ENCODE peak calls at places on chromosomes 2 and 18, in four cellular contexts. N, Q, E and K are unnamed samples.

GRCh38 chr18:4987452-4988405 is 209.3 kb downstream of the AKAIN1 start:
- DNase-seq in N (no peak), E (no peak), Q (no peak), K (no peak)

GRCh38 chr18:41113885-41114482 is 841.0 kb upstream of the PIK3C3 start:
- DNase-seq in E (no peak), Q (no peak), N (no peak), K (no peak)

GRCh38 chr2:1837458-1837857 is 93.1 kb upstream of the PXDN start:
- DNase-seq in E (no peak), N (no peak), Q (no peak), K (no peak)

GRCh38 chr18:10526211-10526949 is 553 bp downstream of the NAPG start:
- DNase-seq in N (no peak), Q (peak), E (peak), K (no peak)

GRCh38 chr2:79717364-79718007 is 204.6 kb downstream of the CTNNA2 start:
- DNase-seq in E (no peak), N (no peak), Q (no peak), K (no peak)

GRCh38 chr2:74493546-74493945 is 5.9 kb downstream of the LBX2 start:
- DNase-seq in E (no peak), Q (no peak), N (no peak), K (no peak)

GRCh38 chr2:239555566-239555895 is 154.7 kb upstream of the HDAC4 start:
- DNase-seq in E (no peak), Q (no peak), N (no peak), K (no peak)

GRCh38 chr2:138403431-138403927 is 98.1 kb upstream of the SPOPL start:
- DNase-seq in Q (no peak), N (no peak), E (no peak), K (no peak)

GRCh38 chr18:72652990-72653593 is 109.0 kb upstream of the CBLN2 start:
- DNase-seq in E (peak), N (no peak), Q (peak), K (peak)

GRCh38 chr2:8229546-8229986 is 452.3 kb upstream of the ID2 start:
- DNase-seq in N (peak), Q (peak), E (peak), K (no peak)

GRCh38 chr2:44975571-44976450 is 33.4 kb downstream of the SIX2 start:
- DNase-seq in N (no peak), E (no peak), Q (no peak), K (no peak)

GRCh38 chr2:222313816-222314215 is 15.0 kb upstream of the PAX3 start:
- DNase-seq in E (peak), N (no peak), Q (no peak), K (no peak)

GRCh38 chr2:121608367-121608766 is 40.9 kb downstream of the CLASP1 start:
- DNase-seq in E (no peak), Q (no peak), N (no peak), K (no peak)

GRCh38 chr18:9861933-9862332 is 23.8 kb upstream of the TXNDC2 start:
- DNase-seq in Q (no peak), N (no peak), E (no peak), K (peak)

GRCh38 chr18:59502222-59502898 is 143.3 kb upstream of the LMAN1 start:
- DNase-seq in E (no peak), Q (no peak), N (peak), K (no peak)

GRCh38 chr2:127584047-127584446 is 48.6 kb downstream of the MYO7B start:
- DNase-seq in E (no peak), Q (no peak), N (peak), K (no peak)

GRCh38 chr18:73040247-73040646 is 172.5 kb upstream of the NETO1 start:
- DNase-seq in N (no peak), E (no peak), Q (no peak), K (no peak)

GRCh38 chr2:99925960-99926359 is 216.4 kb downstream of the AFF3 start:
- DNase-seq in Q (no peak), N (no peak), E (no peak), K (no peak)

GRCh38 chr2:184599875-184600227 is 1.5 kb downstream of the ZNF804A start:
- DNase-seq in N (no peak), E (no peak), Q (no peak), K (no peak)

GRCh38 chr2:202172439-202173191 is 65.8 kb downstream of the SUMO1 start:
- DNase-seq in Q (no peak), E (no peak), N (no peak), K (no peak)

GRCh38 chr2:90207454-90208058 is 1516.1 kb downstream of the RPIA start:
- DNase-seq in N (no peak), E (peak), Q (no peak), K (no peak)

GRCh38 chr18:33440384-33441043 is at the start of gene CCDC178:
- DNase-seq in E (peak), Q (peak), N (peak), K (no peak)

GRCh38 chr2:210961249-210961648 is 404.9 kb downstream of the CPS1 start:
- DNase-seq in N (no peak), E (no peak), Q (no peak), K (no peak)

GRCh38 chr2:4962419-4962818 is 729.8 kb upstream of the SOX11 start:
- DNase-seq in Q (no peak), E (no peak), N (no peak), K (no peak)

GRCh38 chr2:4963106-4963505 is 729.1 kb upstream of the SOX11 start:
- DNase-seq in N (no peak), E (no peak), Q (no peak), K (no peak)

DNA sequence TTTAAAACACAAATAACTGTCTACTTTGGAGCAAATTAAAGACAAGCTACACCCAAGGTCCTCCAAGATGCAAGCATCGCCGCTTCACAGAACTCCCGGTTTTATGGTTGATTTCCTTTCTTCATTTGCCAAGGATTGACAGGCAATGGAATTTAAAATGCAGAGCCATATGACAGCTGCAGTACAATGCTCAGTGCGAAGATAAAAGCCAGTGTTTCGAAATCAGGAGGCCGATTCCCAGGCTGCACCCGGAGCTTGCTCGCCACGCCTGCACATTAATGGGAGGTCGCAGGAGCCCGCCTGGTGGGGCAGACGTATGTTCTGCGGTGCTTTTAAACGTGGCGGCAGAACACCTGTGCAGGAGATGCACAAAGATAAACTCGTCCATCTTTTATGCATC is 727.6 kb upstream of the SOX11 start:
- DNase-seq in N (no peak), E (peak), Q (no peak), K (no peak)
- H3K4me3 ChIP-seq in N (no peak), E (no peak), Q (no peak), K (no peak)

DNA sequence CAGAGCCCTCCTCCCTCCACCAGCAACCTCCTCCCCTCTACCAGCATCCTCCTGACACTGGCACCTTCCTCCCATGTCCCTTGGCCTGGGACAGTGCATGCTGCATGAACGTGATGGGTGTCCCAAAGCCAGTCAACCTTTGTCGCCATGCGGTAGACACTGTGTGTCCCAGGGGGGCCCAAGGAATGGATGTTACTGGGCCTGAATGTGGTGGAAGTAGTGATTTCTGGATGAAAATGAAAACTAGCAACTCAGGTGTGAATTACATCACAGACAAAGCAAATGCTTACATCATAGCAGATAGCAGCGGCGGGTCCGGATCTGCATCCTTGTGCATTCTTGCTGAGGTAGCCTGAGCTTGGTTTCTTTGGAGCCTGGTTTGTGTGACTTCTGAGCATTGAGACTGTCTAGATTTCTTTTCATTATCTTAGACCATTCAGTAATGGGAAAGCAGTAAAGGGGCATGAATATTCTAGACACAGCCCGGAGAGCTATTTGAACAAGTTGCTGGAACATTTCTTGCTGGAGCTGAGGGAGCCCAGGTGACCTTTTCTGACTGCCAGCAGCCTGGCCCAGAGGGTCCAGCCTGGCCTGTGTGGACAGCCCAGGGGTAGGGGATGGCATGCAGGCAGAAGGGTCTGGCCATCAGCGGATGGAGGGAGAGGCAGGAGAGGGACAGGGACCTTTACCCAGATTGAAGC is 100.4 kb downstream of the FAM210A start:
- DNase-seq in Q (no peak), N (no peak), E (no peak), K (no peak)
- H3K27ac ChIP-seq in Q (no peak), N (no peak), E (no peak), K (no peak)

GRCh38 chr18:45734505-45734904 is 10.5 kb downstream of the SLC14A1 start:
- DNase-seq in Q (no peak), N (no peak), E (no peak), K (no peak)

GRCh38 chr18:45731706-45732105 is 7.7 kb downstream of the SLC14A1 start:
- DNase-seq in N (no peak), Q (no peak), E (no peak), K (no peak)

GRCh38 chr18:45738660-45739059 is 14.7 kb downstream of the SLC14A1 start:
- DNase-seq in N (no peak), Q (no peak), E (no peak), K (no peak)

GRCh38 chr18:45733535-45733934 is 9.6 kb downstream of the SLC14A1 start:
- DNase-seq in Q (no peak), E (no peak), N (no peak), K (no peak)

DNA sequence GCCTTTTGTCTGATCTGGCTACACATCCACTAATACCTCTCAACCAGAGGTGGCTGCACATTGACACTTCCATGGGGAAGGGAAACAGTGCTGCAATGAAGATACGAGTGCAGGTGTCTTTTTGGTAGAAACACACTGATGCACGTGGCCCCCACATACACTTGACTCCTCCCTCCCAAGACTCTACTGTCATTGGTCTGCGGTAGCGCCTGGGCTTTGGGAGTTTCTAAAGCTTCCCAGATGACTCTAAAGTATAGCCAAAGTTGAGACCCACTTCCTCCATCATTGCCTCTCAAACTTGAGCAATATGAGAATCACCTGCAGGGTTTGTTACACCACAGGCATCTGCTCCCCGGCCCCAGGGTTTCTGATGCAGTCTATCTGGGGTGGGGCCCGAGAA is 11.0 kb downstream of the SLC14A1 start:
- DNase-seq in N (no peak), Q (no peak), E (no peak), K (no peak)
- H3K4me3 ChIP-seq in N (no peak), Q (no peak), E (no peak), K (no peak)

GRCh38 chr2:60438136-60438535 is 115.3 kb downstream of the BCL11A start:
- DNase-seq in N (no peak), Q (no peak), E (no peak), K (no peak)
- H3K27ac ChIP-seq in N (no peak), Q (no peak), E (no peak), K (no peak)

DNA sequence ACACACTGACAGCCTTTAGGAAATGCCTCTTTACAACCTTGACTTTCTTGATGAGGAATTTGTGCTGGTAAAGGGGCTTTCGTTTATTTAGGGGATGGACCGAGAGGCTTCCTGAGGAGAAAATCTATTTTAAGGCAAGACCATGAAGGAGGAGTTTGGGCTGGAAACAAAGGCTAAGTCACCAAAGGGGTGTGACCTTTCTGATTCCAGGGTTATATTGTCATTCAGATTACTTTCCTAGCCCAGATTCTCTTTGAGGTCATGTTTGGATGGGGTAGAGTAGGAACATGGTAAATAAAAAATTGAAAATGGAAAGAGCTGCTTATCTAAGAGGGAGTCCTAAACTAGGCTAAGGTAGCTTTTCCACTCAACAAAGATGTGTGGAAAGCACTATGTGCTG is 77.1 kb upstream of the UGP2 start:
- DNase-seq in Q (no peak), N (no peak), E (no peak), K (no peak)
- H3K4me3 ChIP-seq in Q (no peak), N (no peak), E (no peak), K (no peak)

DNA sequence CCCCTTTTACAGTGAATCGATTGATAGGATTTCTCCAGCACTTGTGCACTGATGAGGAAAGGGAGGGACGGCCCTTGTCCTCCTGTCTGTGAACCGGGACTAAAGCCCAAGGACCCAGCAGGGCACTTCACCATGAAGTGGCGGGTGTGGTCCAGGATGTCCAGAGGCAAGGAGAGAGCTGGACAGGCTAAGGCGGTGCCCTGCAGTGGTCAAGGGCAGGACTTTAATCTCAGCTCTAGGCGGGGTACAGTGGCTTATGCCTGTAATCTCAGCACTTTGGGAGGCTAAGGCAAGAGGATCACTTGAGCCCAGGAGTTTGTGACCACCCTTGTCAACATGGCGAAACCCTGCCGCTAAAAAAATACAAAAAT is 28.2 kb upstream of the SEMA4C start:
- DNase-seq in N (no peak), E (no peak), Q (no peak), K (no peak)
- H3K27ac ChIP-seq in N (no peak), E (no peak), Q (no peak), K (no peak)

GRCh38 chr2:64144057-64145013 is at the start of gene PELI1:
- DNase-seq in E (peak), N (peak), Q (peak), K (peak)

GRCh38 chr2:64145119-64145518 is 899 bp upstream of the PELI1 start:
- DNase-seq in N (no peak), E (no peak), Q (no peak), K (no peak)

GRCh38 chr2:64142817-64143153 is 1.4 kb downstream of the PELI1 start:
- DNase-seq in E (no peak), N (no peak), Q (no peak), K (no peak)

GRCh38 chr2:64143154-64144056 is 815 bp downstream of the PELI1 start:
- DNase-seq in E (peak), N (no peak), Q (no peak), K (peak)

DNA sequence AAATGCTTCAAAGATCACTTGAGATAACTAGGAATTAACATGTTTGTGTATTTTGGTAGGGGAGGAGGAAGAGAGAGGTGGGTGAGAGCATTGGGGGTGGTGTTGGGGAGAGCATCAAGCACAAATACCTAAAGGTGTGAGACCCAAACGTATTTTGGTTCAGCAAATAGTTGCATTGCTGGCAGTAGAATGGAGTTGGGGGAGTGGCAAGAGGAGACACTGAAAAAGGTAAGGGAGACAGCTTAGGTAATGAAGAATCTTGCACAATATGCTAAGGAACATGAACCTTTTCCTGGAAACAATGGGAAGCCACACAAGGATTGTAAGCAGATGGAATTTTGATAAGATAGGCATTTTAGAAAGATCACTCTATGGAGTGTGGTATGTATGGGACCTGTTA is 1.5 kb upstream of the PELI1 start:
- DNase-seq in Q (no peak), N (no peak), E (no peak), K (no peak)
- H3K4me3 ChIP-seq in Q (no peak), N (no peak), E (no peak), K (peak)

GRCh38 chr2:78707776-78708386 is 317.6 kb upstream of the REG3G start:
- DNase-seq in E (peak), Q (no peak), N (no peak), K (no peak)
- H3K27ac ChIP-seq in E (peak), Q (no peak), N (no peak), K (no peak)